ENCODE peak calls at places on chromosomes 1 and 21, in five cellular contexts. One of them, this sample, is unnamed.

GRCh38 chr21:27648560-27648959 is 681.7 kb upstream of the ADAMTS5 start:
- DNase-seq in IMR-90: peak; percentile 90
- DNase-seq in mesenchymal stem cell: peak; percentile 97
- DNase-seq in H9: no peak
- DNase-seq in mesendoderm: no peak
- DNase-seq in this sample: no peak

GRCh38 chr1:21621051-21621450 is 48.1 kb downstream of the RAP1GAP start:
- DNase-seq in mesenchymal stem cell: no peak
- DNase-seq in IMR-90: no peak
- DNase-seq in mesendoderm: no peak
- DNase-seq in H9: no peak
- DNase-seq in this sample: no peak

GRCh38 chr1:54681396-54681795 is 34.3 kb upstream of the TTC4 start:
- DNase-seq in mesendoderm: peak; percentile 64
- DNase-seq in mesenchymal stem cell: peak; percentile 59
- DNase-seq in IMR-90: peak; percentile 4
- DNase-seq in H9: no peak
- DNase-seq in this sample: peak; percentile 66

GRCh38 chr1:159996653-159997052 is 35.1 kb downstream of the PIGM start:
- DNase-seq in IMR-90: peak; percentile 85
- DNase-seq in H9: no peak
- DNase-seq in mesenchymal stem cell: peak; percentile 72
- DNase-seq in mesendoderm: peak; percentile 61
- DNase-seq in this sample: peak; percentile 56

GRCh38 chr1:46363121-46363520 is 22.5 kb downstream of the NSUN4 start:
- DNase-seq in mesendoderm: no peak
- DNase-seq in IMR-90: no peak
- DNase-seq in mesenchymal stem cell: no peak
- DNase-seq in H9: no peak
- DNase-seq in this sample: no peak

GRCh38 chr1:208178091-208178529 is 66.1 kb downstream of the PLXNA2 start:
- DNase-seq in mesenchymal stem cell: no peak
- DNase-seq in H9: no peak
- DNase-seq in mesendoderm: peak; percentile 44
- DNase-seq in IMR-90: no peak
- DNase-seq in this sample: no peak

GRCh38 chr1:183604048-183604808 is 14.0 kb upstream of the NCF2 start:
- DNase-seq in mesenchymal stem cell: peak; percentile 58
- DNase-seq in IMR-90: peak; percentile 97
- DNase-seq in mesendoderm: peak; percentile 11
- DNase-seq in H9: no peak
- DNase-seq in this sample: no peak

GRCh38 chr1:110672753-110673108 is 2.0 kb downstream of the KCNA3 start:
- DNase-seq in IMR-90: no peak
- DNase-seq in mesendoderm: no peak
- DNase-seq in H9: no peak
- DNase-seq in mesenchymal stem cell: no peak
- DNase-seq in this sample: no peak

GRCh38 chr1:220271706-220272046 is 577 bp downstream of the RAB3GAP2 start:
- DNase-seq in mesendoderm: peak; percentile 77
- DNase-seq in mesenchymal stem cell: peak; percentile 55
- DNase-seq in IMR-90: peak; percentile 26
- DNase-seq in H9: no peak
- DNase-seq in this sample: no peak

GRCh38 chr1:174746024-174746808 is 253.5 kb upstream of the CACYBP start:
- DNase-seq in H9: no peak
- DNase-seq in IMR-90: no peak
- DNase-seq in mesendoderm: no peak
- DNase-seq in mesenchymal stem cell: no peak
- DNase-seq in this sample: no peak

GRCh38 chr1:150889650-150890416 is 2.9 kb downstream of the CTXND2 start:
- DNase-seq in mesendoderm: no peak
- DNase-seq in H9: no peak
- DNase-seq in IMR-90: no peak
- DNase-seq in mesenchymal stem cell: no peak
- DNase-seq in this sample: no peak

GRCh38 chr21:15224346-15225086 is 159.7 kb upstream of the NRIP1 start:
- DNase-seq in IMR-90: peak; percentile 86
- DNase-seq in mesenchymal stem cell: peak; percentile 77
- DNase-seq in mesendoderm: no peak
- DNase-seq in H9: no peak
- DNase-seq in this sample: peak; percentile 21

GRCh38 chr1:150954708-150955107 is 19.9 kb downstream of the CERS2 start:
- DNase-seq in mesenchymal stem cell: no peak
- DNase-seq in mesendoderm: no peak
- DNase-seq in IMR-90: no peak
- DNase-seq in H9: no peak
- DNase-seq in this sample: no peak

GRCh38 chr1:168794057-168794456 is 65.1 kb upstream of the DPT start:
- DNase-seq in IMR-90: no peak
- DNase-seq in mesendoderm: peak; percentile 22
- DNase-seq in mesenchymal stem cell: no peak
- DNase-seq in H9: peak; percentile 31
- DNase-seq in this sample: no peak

GRCh38 chr1:18722270-18722669 is 91.6 kb downstream of the PAX7 start:
- DNase-seq in mesendoderm: peak; percentile 82
- DNase-seq in H9: no peak
- DNase-seq in IMR-90: no peak
- DNase-seq in mesenchymal stem cell: no peak
- DNase-seq in this sample: no peak

GRCh38 chr1:248856176-248856575 is 2.7 kb downstream of the ZNF692 start:
- DNase-seq in mesendoderm: no peak
- DNase-seq in mesenchymal stem cell: no peak
- DNase-seq in IMR-90: no peak
- DNase-seq in H9: no peak
- DNase-seq in this sample: no peak

GRCh38 chr1:23492132-23492720 is 8.2 kb upstream of the ASAP3 start:
- DNase-seq in mesenchymal stem cell: no peak
- DNase-seq in H9: no peak
- DNase-seq in mesendoderm: no peak
- DNase-seq in IMR-90: no peak
- DNase-seq in this sample: no peak

GRCh38 chr21:45152265-45152746 is 77.9 kb downstream of the ADARB1 start:
- DNase-seq in IMR-90: no peak
- DNase-seq in mesenchymal stem cell: peak; percentile 72
- DNase-seq in mesendoderm: peak; percentile 71
- DNase-seq in H9: peak; percentile 71
- DNase-seq in this sample: peak; percentile 48

GRCh38 chr1:39609618-39610331 is 29.7 kb downstream of the HEYL start:
- DNase-seq in mesendoderm: peak; percentile 90
- DNase-seq in IMR-90: no peak
- DNase-seq in mesenchymal stem cell: peak; percentile 53
- DNase-seq in H9: peak; percentile 93
- DNase-seq in this sample: no peak

GRCh38 chr1:210726621-210727020 is 397.9 kb downstream of the HHAT start:
- DNase-seq in mesenchymal stem cell: peak; percentile 34
- DNase-seq in mesendoderm: peak; percentile 68
- DNase-seq in H9: peak; percentile 50
- DNase-seq in IMR-90: peak; percentile 18
- DNase-seq in this sample: peak; percentile 11

GRCh38 chr1:181250038-181250437 is 161.5 kb downstream of the IER5 start:
- DNase-seq in IMR-90: no peak
- DNase-seq in mesendoderm: no peak
- DNase-seq in mesenchymal stem cell: no peak
- DNase-seq in H9: no peak
- DNase-seq in this sample: no peak

GRCh38 chr1:150233359-150234308 is 2.3 kb downstream of the ANP32E start:
- DNase-seq in IMR-90: peak; percentile 12
- DNase-seq in H9: no peak
- DNase-seq in mesendoderm: peak; percentile 18
- DNase-seq in mesenchymal stem cell: peak; percentile 46
- DNase-seq in this sample: peak; percentile 3

GRCh38 chr1:14969006-14969405 is 184.5 kb upstream of the TMEM51 start:
- DNase-seq in mesendoderm: no peak
- DNase-seq in H9: no peak
- DNase-seq in mesenchymal stem cell: no peak
- DNase-seq in IMR-90: no peak
- DNase-seq in this sample: no peak

GRCh38 chr1:115210302-115210711 is 121.0 kb upstream of the TSPAN2 start:
- DNase-seq in mesenchymal stem cell: peak; percentile 3
- DNase-seq in IMR-90: peak; percentile 58
- DNase-seq in H9: no peak
- DNase-seq in mesendoderm: peak; percentile 82
- DNase-seq in this sample: peak; percentile 99

GRCh38 chr1:117657949-117658660 is 52.3 kb downstream of the TENT5C start:
- DNase-seq in mesendoderm: no peak
- DNase-seq in IMR-90: no peak
- DNase-seq in mesenchymal stem cell: no peak
- DNase-seq in H9: no peak
- DNase-seq in this sample: no peak

GRCh38 chr1:76730027-76730426 is 137.3 kb upstream of the ST6GALNAC5 start:
- DNase-seq in mesenchymal stem cell: no peak
- DNase-seq in IMR-90: no peak
- DNase-seq in mesendoderm: no peak
- DNase-seq in H9: no peak
- DNase-seq in this sample: no peak

GRCh38 chr1:164876717-164877116 is 317.7 kb downstream of the PBX1 start:
- DNase-seq in IMR-90: no peak
- DNase-seq in mesendoderm: no peak
- DNase-seq in mesenchymal stem cell: no peak
- DNase-seq in H9: no peak
- DNase-seq in this sample: no peak

DNA sequence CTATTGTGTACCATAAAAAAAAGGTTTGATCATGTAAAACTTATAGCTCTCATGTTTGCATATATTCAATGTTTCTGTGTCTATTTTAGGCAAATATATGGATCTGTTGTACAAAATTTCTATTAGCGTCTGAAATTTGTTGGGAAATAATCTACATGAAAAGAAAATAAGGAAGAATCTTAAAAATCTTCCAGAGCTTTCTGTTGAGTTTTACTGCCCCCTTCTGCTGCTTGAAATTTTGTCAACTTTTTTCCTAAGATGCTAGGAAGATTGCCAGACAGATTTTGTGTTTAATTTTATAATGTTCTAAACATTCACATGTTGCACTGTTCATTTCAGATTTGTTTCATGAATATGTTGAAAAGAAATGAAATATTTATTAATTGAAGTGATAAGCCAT is 2.5 kb upstream of the PTGS2 start:
- DNase-seq in mesendoderm: no peak
- DNase-seq in mesenchymal stem cell: no peak
- DNase-seq in IMR-90: peak; percentile 54
- DNase-seq in H9: no peak
- DNase-seq in this sample: no peak
- H3K4me2 ChIP-seq in mesendoderm: no peak overlapping the region
- H3K4me2 ChIP-seq in mesenchymal stem cell: no peak overlapping the region
- H3K4me2 ChIP-seq in IMR-90: no peak overlapping the region
- H3K4me2 ChIP-seq in H9: no peak overlapping the region
- H3K4me2 ChIP-seq in this sample: no peak overlapping the region

DNA sequence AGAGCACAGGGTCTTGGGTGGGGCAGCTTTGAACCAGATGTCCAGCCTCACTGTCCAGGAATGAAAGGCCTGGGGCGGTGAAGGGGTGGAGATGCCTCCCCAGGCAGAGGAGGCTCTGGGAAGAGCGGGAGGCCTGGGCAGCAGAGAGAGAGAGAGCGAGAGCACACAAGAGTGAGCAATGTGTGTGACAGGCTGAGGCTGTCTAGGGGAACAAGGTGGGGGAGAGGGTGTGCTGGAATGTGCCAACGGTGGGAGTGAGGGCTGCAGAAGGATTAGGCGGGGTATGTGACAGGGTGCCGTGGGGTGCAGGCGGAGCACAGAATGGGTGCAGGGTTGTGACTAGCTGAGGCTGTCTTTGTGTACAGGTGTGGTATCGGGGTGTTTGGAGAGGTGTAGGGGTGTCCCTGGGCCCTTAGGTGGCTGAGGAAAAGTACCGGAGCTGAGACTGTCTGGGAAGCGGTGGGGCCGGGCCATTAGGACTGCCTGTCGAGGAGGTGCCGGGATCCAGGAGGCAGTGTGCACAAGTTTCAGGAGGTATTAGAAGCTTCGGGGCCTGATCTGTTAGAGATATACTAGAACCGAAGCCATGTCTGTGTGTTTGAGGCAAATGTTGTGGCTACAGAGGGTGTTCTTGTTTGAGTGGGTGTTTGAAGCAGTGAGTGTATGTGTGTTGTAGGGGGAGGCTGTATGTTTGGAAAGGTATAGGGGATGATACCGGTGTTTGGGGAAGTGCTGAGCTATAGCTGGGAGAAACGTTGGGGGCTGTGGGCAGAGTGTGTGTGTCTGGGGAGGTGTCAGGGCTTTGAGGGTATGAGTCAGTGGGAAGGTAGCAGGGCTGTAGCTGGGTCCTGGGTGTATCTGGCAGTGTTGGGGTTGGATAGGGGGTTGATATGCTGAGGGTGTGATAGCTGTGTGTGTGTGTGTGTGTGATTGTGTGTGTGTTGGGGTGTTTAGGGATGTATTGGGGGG is 9.1 kb downstream of the AHDC1 start:
- DNase-seq in mesendoderm: peak; percentile 33
- DNase-seq in H9: no peak
- DNase-seq in IMR-90: peak; percentile 57
- DNase-seq in mesenchymal stem cell: peak; percentile 64
- DNase-seq in this sample: peak; percentile 79
- H3K79me1 ChIP-seq in mesendoderm: peaks cover 57% of the 10 kb centered on the region
- H3K79me1 ChIP-seq in H9: no peaks in the 10 kb centered on the region
- H3K79me1 ChIP-seq in IMR-90: peaks cover 98% of the 10 kb centered on the region
- H3K79me1 ChIP-seq in mesenchymal stem cell: peaks cover 23% of the 10 kb centered on the region
- H3K79me1 ChIP-seq in this sample: peaks cover 43% of the 10 kb centered on the region

GRCh38 chr1:31937300-31938183 is 626 bp downstream of the PTP4A2 start:
- DNase-seq in mesendoderm: peak; percentile 63
- DNase-seq in mesenchymal stem cell: peak; percentile 74
- DNase-seq in IMR-90: peak; percentile 65
- DNase-seq in H9: peak; percentile 37
- DNase-seq in this sample: peak; percentile 55
- H3K23ac ChIP-seq in mesendoderm: peak overlapping the region; percentile 95
- H3K23ac ChIP-seq in mesenchymal stem cell: peak overlapping the region; percentile 70
- H3K23ac ChIP-seq in IMR-90: peak overlapping the region; percentile 100
- H3K23ac ChIP-seq in H9: no peak overlapping the region
- H3K23ac ChIP-seq in this sample: peak overlapping the region; percentile 18

GRCh38 chr1:2528611-2528965 is 1.5 kb downstream of the HES5 start:
- DNase-seq in H9: no peak
- DNase-seq in mesenchymal stem cell: no peak
- DNase-seq in IMR-90: no peak
- DNase-seq in mesendoderm: no peak
- DNase-seq in this sample: no peak

GRCh38 chr1:2528966-2529750 is 905 bp downstream of the HES5 start:
- DNase-seq in mesendoderm: peak; percentile 75
- DNase-seq in H9: peak; percentile 73
- DNase-seq in IMR-90: no peak
- DNase-seq in mesenchymal stem cell: peak; percentile 41
- DNase-seq in this sample: peak; percentile 73

GRCh38 chr1:2527553-2527860 is 1.1 kb upstream of the PANK4 start:
- DNase-seq in IMR-90: no peak
- DNase-seq in mesendoderm: no peak
- DNase-seq in mesenchymal stem cell: no peak
- DNase-seq in H9: no peak
- DNase-seq in this sample: no peak

GRCh38 chr1:2526824-2527552 is 592 bp upstream of the PANK4 start:
- DNase-seq in mesenchymal stem cell: peak; percentile 76
- DNase-seq in H9: no peak
- DNase-seq in IMR-90: peak; percentile 59
- DNase-seq in mesendoderm: peak; percentile 52
- DNase-seq in this sample: no peak

DNA sequence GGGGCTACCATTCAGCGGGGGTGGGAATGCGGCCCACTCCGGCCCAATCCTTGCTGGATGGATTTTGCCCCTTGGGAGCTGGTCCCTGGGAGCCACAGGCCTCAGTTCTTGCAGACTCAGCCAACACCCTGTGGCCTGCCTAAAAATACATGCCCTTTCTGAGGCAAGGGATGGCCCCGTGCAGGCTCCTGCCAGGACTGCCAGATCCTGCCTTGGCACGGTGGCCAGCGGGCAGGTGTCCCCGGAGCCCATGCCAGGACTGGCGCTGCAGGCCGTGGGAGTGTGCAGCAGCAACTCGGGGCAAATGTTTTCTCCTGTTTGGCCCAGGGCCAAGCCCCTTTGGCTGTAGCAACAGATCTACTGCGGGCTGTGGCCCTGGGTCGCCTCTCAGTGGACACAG is 1.6 kb upstream of the PANK4 start:
- DNase-seq in mesendoderm: no peak
- DNase-seq in H9: no peak
- DNase-seq in IMR-90: no peak
- DNase-seq in mesenchymal stem cell: no peak
- DNase-seq in this sample: no peak
- H3K4me2 ChIP-seq in mesendoderm: no peak overlapping the region
- H3K4me2 ChIP-seq in H9: no peak overlapping the region
- H3K4me2 ChIP-seq in IMR-90: no peak overlapping the region
- H3K4me2 ChIP-seq in mesenchymal stem cell: no peak overlapping the region
- H3K4me2 ChIP-seq in this sample: no peak overlapping the region